ENCODE peak calls at places on chromosomes 12 and 14, in ten cellular contexts. M, U, Y, I, Q, V, L, G, A and F are unnamed samples.

GRCh38 chr12:128803788-128804187 is 20.0 kb downstream of the SLC15A4 start:
- DNase-seq in L (no peak), V (no peak), U (no peak), Y (no peak), I (no peak), G (no peak), Q (no peak), M (no peak), A (no peak), F (no peak)

GRCh38 chr14:92982941-92983340 is 60.0 kb downstream of the CHGA start:
- DNase-seq in A (no peak), Y (peak), V (no peak), Q (no peak), G (no peak), L (no peak), I (no peak), U (peak), M (no peak), F (no peak)

GRCh38 chr12:45726594-45727300 is 2.8 kb upstream of the ARID2 start:
- DNase-seq in M (peak), Q (no peak), A (peak), U (peak), I (peak), G (no peak), Y (no peak), L (peak), V (peak), F (no peak)

GRCh38 chr12:13947237-13947945 is 34.0 kb downstream of the GRIN2B start:
- DNase-seq in V (peak), L (no peak), A (no peak), Q (no peak), U (no peak), I (no peak), M (no peak), Y (peak), G (no peak), F (no peak)

GRCh38 chr14:52043690-52044089 is 25.2 kb downstream of the NID2 start:
- DNase-seq in I (peak), G (no peak), Q (no peak), A (no peak), M (no peak), U (no peak), Y (peak), L (no peak), V (peak), F (peak)

GRCh38 chr14:101823511-101824120 is 62.1 kb downstream of the PPP2R5C start:
- DNase-seq in Y (no peak), L (no peak), G (no peak), V (peak), M (no peak), A (no peak), Q (no peak), U (no peak), I (no peak), F (no peak)

GRCh38 chr12:110993425-110993824 is 73.0 kb upstream of the MYL2 start:
- DNase-seq in M (no peak), U (no peak), Q (no peak), Y (no peak), V (no peak), G (no peak), A (no peak), L (no peak), I (no peak), F (no peak)

GRCh38 chr14:92336363-92336762 is 13.4 kb downstream of the SLC24A4 start:
- DNase-seq in Q (no peak), I (no peak), A (no peak), Y (no peak), L (no peak), U (no peak), G (no peak), M (no peak), V (no peak), F (no peak)

GRCh38 chr12:1534708-1535107 is 59.7 kb downstream of the FBXL14 start:
- DNase-seq in I (no peak), L (no peak), M (no peak), A (peak), U (no peak), G (no peak), Y (no peak), V (peak), Q (no peak), F (no peak)

GRCh38 chr12:64099430-64099829 is 122.7 kb downstream of the KICS2 start:
- DNase-seq in L (no peak), G (no peak), M (peak), Q (no peak), I (no peak), Y (peak), V (peak), U (peak), A (no peak), F (no peak)